ENCODE peak calls at places on chromosomes 3 and 15, in four cellular contexts. H, E, Z and D are unnamed samples.
A peak's percentile ranks its signal among the peaks of the same experiment; 100 is the strongest.

GRCh38 chr3:170839518-170840100 is 30.4 kb downstream of the RPL22L1 start:
- DNase-seq in Z (no peak), E (no peak), H (no peak), D (no peak)

GRCh38 chr3:71503525-71504249 is 79.8 kb downstream of the FOXP1 start:
- DNase-seq in E (no peak), Z (no peak), H (no peak), D (no peak)

GRCh38 chr3:184305577-184305976 is 6.5 kb downstream of the PSMD2 start:
- DNase-seq in Z (peak; percentile 21), E (no peak), H (no peak), D (no peak)

GRCh38 chr3:114216186-114216970 is 21.0 kb downstream of the ZNF80 start:
- DNase-seq in H (no peak), E (no peak), Z (no peak), D (no peak)

GRCh38 chr15:76696840-76697239 is 208.3 kb downstream of the SCAPER start:
- DNase-seq in E (no peak), Z (no peak), H (no peak), D (no peak)

GRCh38 chr15:101048191-101049011 is 129.2 kb downstream of the LRRK1 start:
- DNase-seq in E (no peak), H (no peak), Z (no peak), D (no peak)

GRCh38 chr3:43695443-43695842 is 4.7 kb downstream of the ABHD5 start:
- DNase-seq in E (no peak), H (no peak), Z (no peak), D (no peak)

GRCh38 chr15:88393719-88394519 is 73.3 kb downstream of the MRPL46 start:
- DNase-seq in Z (no peak), H (no peak), E (no peak), D (no peak)

GRCh38 chr3:120442975-120443517 is 7.7 kb downstream of the FSTL1 start:
- DNase-seq in E (no peak), H (no peak), Z (no peak), D (peak; percentile 73)

GRCh38 chr3:103403191-103403590 is 968.4 kb downstream of the ZPLD1 start:
- DNase-seq in H (no peak), E (no peak), Z (no peak), D (peak; percentile 33)

GRCh38 chr3:37751967-37752660 is 109.6 kb upstream of the CTDSPL start:
- DNase-seq in Z (no peak), H (no peak), E (no peak), D (no peak)

GRCh38 chr3:98980915-98981596 is 79.6 kb upstream of the DCBLD2 start:
- DNase-seq in H (peak; percentile 79), Z (no peak), E (no peak), D (no peak)

GRCh38 chr3:27758083-27758482 is 36.0 kb upstream of the EOMES start:
- DNase-seq in Z (no peak), H (no peak), E (no peak), D (no peak)

GRCh38 chr3:50673937-50674336 is 790 bp upstream of the DOCK3 start:
- DNase-seq in Z (no peak), E (no peak), H (no peak), D (peak; percentile 17)
- H3K27me3 ChIP-seq in Z (peaks cover 11% of the 10 kb centered on the region), E (peaks cover 4% of the 10 kb centered on the region), H (peaks cover 9% of the 10 kb centered on the region), D (peaks cover 25% of the 10 kb centered on the region)

DNA sequence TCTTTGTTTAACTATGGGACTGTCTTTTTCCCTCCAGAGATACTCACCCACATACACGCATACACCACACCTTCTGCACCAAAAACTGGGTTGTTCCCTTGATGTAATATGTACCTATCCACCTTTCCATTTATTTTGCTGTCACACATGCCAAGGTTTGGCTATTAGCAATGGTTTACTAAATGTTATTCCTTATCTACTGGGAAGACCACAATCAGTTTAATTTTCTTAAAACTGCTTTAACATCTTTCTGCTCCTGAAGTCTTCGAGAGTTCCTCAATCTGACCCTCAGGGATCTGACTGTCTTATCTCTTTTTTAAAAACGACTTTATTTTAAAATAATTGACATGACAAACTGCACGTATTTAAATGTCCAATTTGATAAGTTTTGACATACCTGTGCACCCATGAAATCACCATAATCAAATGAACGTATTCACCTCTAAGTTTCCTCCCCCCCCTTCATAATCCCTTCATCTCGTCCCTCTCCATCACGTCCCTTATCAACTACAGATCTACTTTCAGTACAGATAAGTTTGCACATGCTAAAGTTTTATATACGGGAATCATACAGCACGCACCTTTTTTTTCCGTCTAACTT is 805 bp upstream of the TRPM7 start:
- DNase-seq in H (peak; percentile 7), E (no peak), Z (no peak), D (no peak)
- TF ChIP-seq JUNB in H (no peak), E (no peak), Z (no peak), D (no peak)

GRCh38 chr3:147407495-147408179 is 1.3 kb upstream of the ZIC4 start:
- DNase-seq in E (no peak), H (no peak), Z (no peak), D (peak; percentile 59)
- H3K27ac ChIP-seq in E (no peak overlapping the region), H (no peak overlapping the region), Z (no peak overlapping the region), D (no peak overlapping the region)

GRCh38 chr15:66016199-66016598 is 146.9 kb downstream of the RAB11A start:
- DNase-seq in H (no peak), E (no peak), Z (no peak), D (no peak)
- H3K27me3 ChIP-seq in H (no peaks in the 10 kb centered on the region), E (no peaks in the 10 kb centered on the region), Z (peaks cover 6% of the 10 kb centered on the region), D (no peaks in the 10 kb centered on the region)

GRCh38 chr15:60038111-60038521 is 34.0 kb downstream of the FOXB1 start:
- DNase-seq in E (no peak), H (no peak), Z (no peak), D (peak; percentile 51)
- TF ChIP-seq JUNB in E (no peak), H (no peak), Z (no peak), D (no peak)